ENCODE peak calls at places on chromosomes 2 and 18, in nine cellular contexts. One of them, this sample, is unnamed. For H3K27me3, the result is how much of the 10 kb centered on the place peaks cover.

GRCh38 chr2:88321614-88322248 is 130.8 kb downstream of the FOXI3 start:
- DNase-seq in PC-3: no peak
- DNase-seq in cardiac muscle cell: no peak
- DNase-seq in K562: no peak
- DNase-seq in tibial nerve: no peak
- DNase-seq in effector memory CD4-positive, alpha-beta T cell: no peak
- DNase-seq in astrocyte: no peak
- DNase-seq in MM.1S: no peak
- DNase-seq in PC-9: no peak
- DNase-seq in this sample: no peak

GRCh38 chr18:2441544-2441943 is 129.8 kb downstream of the METTL4 start:
- DNase-seq in cardiac muscle cell: no peak
- DNase-seq in astrocyte: peak
- DNase-seq in MM.1S: no peak
- DNase-seq in PC-3: peak
- DNase-seq in PC-9: no peak
- DNase-seq in tibial nerve: no peak
- DNase-seq in effector memory CD4-positive, alpha-beta T cell: no peak
- DNase-seq in K562: no peak
- DNase-seq in this sample: no peak

GRCh38 chr2:226995625-226996041 is 159.8 kb downstream of the RHBDD1 start:
- DNase-seq in PC-3: peak
- DNase-seq in astrocyte: peak
- DNase-seq in PC-9: no peak
- DNase-seq in K562: no peak
- DNase-seq in effector memory CD4-positive, alpha-beta T cell: no peak
- DNase-seq in MM.1S: no peak
- DNase-seq in cardiac muscle cell: peak
- DNase-seq in tibial nerve: no peak
- DNase-seq in this sample: no peak

GRCh38 chr18:77479047-77479446 is 229.4 kb downstream of the GALR1 start:
- DNase-seq in PC-3: no peak
- DNase-seq in PC-9: no peak
- DNase-seq in cardiac muscle cell: no peak
- DNase-seq in effector memory CD4-positive, alpha-beta T cell: no peak
- DNase-seq in astrocyte: no peak
- DNase-seq in tibial nerve: no peak
- DNase-seq in MM.1S: no peak
- DNase-seq in K562: no peak
- DNase-seq in this sample: no peak

GRCh38 chr2:213015387-213016165 is 135.8 kb downstream of the IKZF2 start:
- DNase-seq in K562: no peak
- DNase-seq in MM.1S: peak
- DNase-seq in tibial nerve: no peak
- DNase-seq in astrocyte: no peak
- DNase-seq in PC-9: no peak
- DNase-seq in PC-3: no peak
- DNase-seq in cardiac muscle cell: no peak
- DNase-seq in effector memory CD4-positive, alpha-beta T cell: no peak
- DNase-seq in this sample: no peak

GRCh38 chr2:234257859-234258561 is 207.5 kb downstream of the SPP2 start:
- DNase-seq in K562: no peak
- DNase-seq in MM.1S: no peak
- DNase-seq in effector memory CD4-positive, alpha-beta T cell: no peak
- DNase-seq in PC-3: peak
- DNase-seq in tibial nerve: no peak
- DNase-seq in PC-9: peak
- DNase-seq in astrocyte: peak
- DNase-seq in cardiac muscle cell: peak
- DNase-seq in this sample: no peak

GRCh38 chr2:12501469-12502147 is 215.1 kb upstream of the TRIB2 start:
- DNase-seq in astrocyte: no peak
- DNase-seq in K562: no peak
- DNase-seq in PC-9: no peak
- DNase-seq in MM.1S: peak
- DNase-seq in cardiac muscle cell: no peak
- DNase-seq in effector memory CD4-positive, alpha-beta T cell: no peak
- DNase-seq in PC-3: peak
- DNase-seq in tibial nerve: no peak
- DNase-seq in this sample: no peak

GRCh38 chr2:170216415-170216814 is 38.5 kb downstream of the MYO3B start:
- DNase-seq in effector memory CD4-positive, alpha-beta T cell: no peak
- DNase-seq in PC-9: no peak
- DNase-seq in astrocyte: no peak
- DNase-seq in tibial nerve: no peak
- DNase-seq in K562: no peak
- DNase-seq in MM.1S: no peak
- DNase-seq in PC-3: no peak
- DNase-seq in cardiac muscle cell: no peak
- DNase-seq in this sample: no peak

GRCh38 chr2:44753552-44754285 is 187.8 kb upstream of the SIX3 start:
- DNase-seq in cardiac muscle cell: peak
- DNase-seq in astrocyte: peak
- DNase-seq in tibial nerve: no peak
- DNase-seq in MM.1S: peak
- DNase-seq in K562: no peak
- DNase-seq in effector memory CD4-positive, alpha-beta T cell: no peak
- DNase-seq in PC-9: no peak
- DNase-seq in PC-3: no peak
- DNase-seq in this sample: no peak

GRCh38 chr2:201279079-201279478 is 18.7 kb downstream of the CASP8 start:
- DNase-seq in PC-3: no peak
- DNase-seq in MM.1S: peak
- DNase-seq in astrocyte: no peak
- DNase-seq in PC-9: no peak
- DNase-seq in tibial nerve: no peak
- DNase-seq in effector memory CD4-positive, alpha-beta T cell: no peak
- DNase-seq in K562: no peak
- DNase-seq in cardiac muscle cell: no peak
- DNase-seq in this sample: no peak

GRCh38 chr2:95027369-95027720 is 1.8 kb downstream of the MAL start:
- DNase-seq in PC-3: no peak
- DNase-seq in cardiac muscle cell: no peak
- DNase-seq in effector memory CD4-positive, alpha-beta T cell: no peak
- DNase-seq in MM.1S: no peak
- DNase-seq in astrocyte: no peak
- DNase-seq in PC-9: no peak
- DNase-seq in K562: no peak
- DNase-seq in tibial nerve: no peak
- DNase-seq in this sample: no peak
- H3K27me3 ChIP-seq in PC-3: under half
- H3K27me3 ChIP-seq in cardiac muscle cell: half or more
- H3K27me3 ChIP-seq in effector memory CD4-positive, alpha-beta T cell: under half
- H3K27me3 ChIP-seq in MM.1S: under half
- H3K27me3 ChIP-seq in astrocyte: half or more
- H3K27me3 ChIP-seq in PC-9: under half
- H3K27me3 ChIP-seq in K562: half or more
- H3K27me3 ChIP-seq in tibial nerve: under half
- H3K27me3 ChIP-seq in this sample: under half

GRCh38 chr2:10501980-10502802 is 54.1 kb upstream of the ODC1 start:
- DNase-seq in PC-9: no peak
- DNase-seq in tibial nerve: no peak
- DNase-seq in PC-3: no peak
- DNase-seq in astrocyte: no peak
- DNase-seq in cardiac muscle cell: no peak
- DNase-seq in K562: no peak
- DNase-seq in effector memory CD4-positive, alpha-beta T cell: no peak
- DNase-seq in MM.1S: no peak
- DNase-seq in this sample: no peak
- H3K27me3 ChIP-seq in PC-9: under half
- H3K27me3 ChIP-seq in tibial nerve: under half
- H3K27me3 ChIP-seq in PC-3: under half
- H3K27me3 ChIP-seq in astrocyte: under half
- H3K27me3 ChIP-seq in cardiac muscle cell: under half
- H3K27me3 ChIP-seq in K562: half or more
- H3K27me3 ChIP-seq in effector memory CD4-positive, alpha-beta T cell: under half
- H3K27me3 ChIP-seq in MM.1S: under half
- H3K27me3 ChIP-seq in this sample: under half

GRCh38 chr2:222318026-222318711 is 19.4 kb upstream of the PAX3 start:
- DNase-seq in tibial nerve: no peak
- DNase-seq in cardiac muscle cell: peak
- DNase-seq in effector memory CD4-positive, alpha-beta T cell: no peak
- DNase-seq in astrocyte: peak
- DNase-seq in K562: peak
- DNase-seq in MM.1S: peak
- DNase-seq in PC-3: peak
- DNase-seq in PC-9: peak
- DNase-seq in this sample: no peak
- H3K27me3 ChIP-seq in tibial nerve: under half
- H3K27me3 ChIP-seq in cardiac muscle cell: under half
- H3K27me3 ChIP-seq in effector memory CD4-positive, alpha-beta T cell: under half
- H3K27me3 ChIP-seq in astrocyte: half or more
- H3K27me3 ChIP-seq in K562: under half
- H3K27me3 ChIP-seq in MM.1S: under half
- H3K27me3 ChIP-seq in PC-3: half or more
- H3K27me3 ChIP-seq in PC-9: under half
- H3K27me3 ChIP-seq in this sample: under half

GRCh38 chr2:26579025-26579722 is 62.0 kb downstream of the CIB4 start:
- DNase-seq in K562: no peak
- DNase-seq in MM.1S: no peak
- DNase-seq in effector memory CD4-positive, alpha-beta T cell: no peak
- DNase-seq in PC-9: no peak
- DNase-seq in astrocyte: no peak
- DNase-seq in tibial nerve: no peak
- DNase-seq in cardiac muscle cell: no peak
- DNase-seq in PC-3: no peak
- DNase-seq in this sample: no peak

GRCh38 chr2:26580151-26580550 is 61.0 kb downstream of the CIB4 start:
- DNase-seq in tibial nerve: no peak
- DNase-seq in astrocyte: no peak
- DNase-seq in PC-3: no peak
- DNase-seq in MM.1S: no peak
- DNase-seq in effector memory CD4-positive, alpha-beta T cell: no peak
- DNase-seq in K562: no peak
- DNase-seq in PC-9: no peak
- DNase-seq in cardiac muscle cell: no peak
- DNase-seq in this sample: no peak

GRCh38 chr2:26577442-26578433 is 63.4 kb downstream of the CIB4 start:
- DNase-seq in MM.1S: peak
- DNase-seq in astrocyte: peak
- DNase-seq in cardiac muscle cell: peak
- DNase-seq in tibial nerve: peak
- DNase-seq in effector memory CD4-positive, alpha-beta T cell: no peak
- DNase-seq in PC-9: peak
- DNase-seq in PC-3: peak
- DNase-seq in K562: peak
- DNase-seq in this sample: no peak

GRCh38 chr2:26579723-26580040 is 61.5 kb downstream of the CIB4 start:
- DNase-seq in K562: no peak
- DNase-seq in PC-3: no peak
- DNase-seq in cardiac muscle cell: no peak
- DNase-seq in effector memory CD4-positive, alpha-beta T cell: no peak
- DNase-seq in astrocyte: no peak
- DNase-seq in tibial nerve: no peak
- DNase-seq in PC-9: no peak
- DNase-seq in MM.1S: no peak
- DNase-seq in this sample: no peak

GRCh38 chr2:26578581-26578980 is 62.6 kb downstream of the CIB4 start:
- DNase-seq in tibial nerve: no peak
- DNase-seq in PC-9: no peak
- DNase-seq in cardiac muscle cell: no peak
- DNase-seq in MM.1S: no peak
- DNase-seq in effector memory CD4-positive, alpha-beta T cell: no peak
- DNase-seq in astrocyte: no peak
- DNase-seq in K562: no peak
- DNase-seq in PC-3: no peak
- DNase-seq in this sample: no peak
- H3K27me3 ChIP-seq in tibial nerve: under half
- H3K27me3 ChIP-seq in PC-9: under half
- H3K27me3 ChIP-seq in cardiac muscle cell: under half
- H3K27me3 ChIP-seq in MM.1S: half or more
- H3K27me3 ChIP-seq in effector memory CD4-positive, alpha-beta T cell: under half
- H3K27me3 ChIP-seq in astrocyte: under half
- H3K27me3 ChIP-seq in K562: half or more
- H3K27me3 ChIP-seq in PC-3: half or more
- H3K27me3 ChIP-seq in this sample: under half

GRCh38 chr2:121068851-121069250 is 216.2 kb downstream of the TFCP2L1 start:
- DNase-seq in tibial nerve: no peak
- DNase-seq in astrocyte: no peak
- DNase-seq in PC-9: no peak
- DNase-seq in PC-3: no peak
- DNase-seq in cardiac muscle cell: no peak
- DNase-seq in K562: no peak
- DNase-seq in effector memory CD4-positive, alpha-beta T cell: no peak
- DNase-seq in MM.1S: no peak
- DNase-seq in this sample: no peak

GRCh38 chr2:121066526-121066925 is 218.5 kb downstream of the TFCP2L1 start:
- DNase-seq in MM.1S: no peak
- DNase-seq in effector memory CD4-positive, alpha-beta T cell: no peak
- DNase-seq in PC-9: no peak
- DNase-seq in PC-3: no peak
- DNase-seq in K562: no peak
- DNase-seq in cardiac muscle cell: no peak
- DNase-seq in astrocyte: no peak
- DNase-seq in tibial nerve: no peak
- DNase-seq in this sample: no peak

GRCh38 chr2:121071058-121071504 is 213.9 kb downstream of the TFCP2L1 start:
- DNase-seq in tibial nerve: peak
- DNase-seq in effector memory CD4-positive, alpha-beta T cell: no peak
- DNase-seq in PC-9: no peak
- DNase-seq in PC-3: peak
- DNase-seq in K562: peak
- DNase-seq in astrocyte: no peak
- DNase-seq in MM.1S: no peak
- DNase-seq in cardiac muscle cell: peak
- DNase-seq in this sample: no peak

GRCh38 chr2:121072784-121073183 is 212.2 kb downstream of the TFCP2L1 start:
- DNase-seq in effector memory CD4-positive, alpha-beta T cell: no peak
- DNase-seq in astrocyte: no peak
- DNase-seq in MM.1S: no peak
- DNase-seq in cardiac muscle cell: no peak
- DNase-seq in PC-3: no peak
- DNase-seq in tibial nerve: no peak
- DNase-seq in K562: no peak
- DNase-seq in PC-9: no peak
- DNase-seq in this sample: no peak

GRCh38 chr2:121069434-121069969 is 215.5 kb downstream of the TFCP2L1 start:
- DNase-seq in PC-3: no peak
- DNase-seq in K562: no peak
- DNase-seq in tibial nerve: no peak
- DNase-seq in MM.1S: no peak
- DNase-seq in cardiac muscle cell: no peak
- DNase-seq in effector memory CD4-positive, alpha-beta T cell: no peak
- DNase-seq in astrocyte: no peak
- DNase-seq in PC-9: no peak
- DNase-seq in this sample: no peak
- H3K27me3 ChIP-seq in PC-3: under half
- H3K27me3 ChIP-seq in K562: half or more
- H3K27me3 ChIP-seq in tibial nerve: under half
- H3K27me3 ChIP-seq in MM.1S: under half
- H3K27me3 ChIP-seq in cardiac muscle cell: under half
- H3K27me3 ChIP-seq in effector memory CD4-positive, alpha-beta T cell: under half
- H3K27me3 ChIP-seq in astrocyte: under half
- H3K27me3 ChIP-seq in PC-9: under half
- H3K27me3 ChIP-seq in this sample: under half

DNA sequence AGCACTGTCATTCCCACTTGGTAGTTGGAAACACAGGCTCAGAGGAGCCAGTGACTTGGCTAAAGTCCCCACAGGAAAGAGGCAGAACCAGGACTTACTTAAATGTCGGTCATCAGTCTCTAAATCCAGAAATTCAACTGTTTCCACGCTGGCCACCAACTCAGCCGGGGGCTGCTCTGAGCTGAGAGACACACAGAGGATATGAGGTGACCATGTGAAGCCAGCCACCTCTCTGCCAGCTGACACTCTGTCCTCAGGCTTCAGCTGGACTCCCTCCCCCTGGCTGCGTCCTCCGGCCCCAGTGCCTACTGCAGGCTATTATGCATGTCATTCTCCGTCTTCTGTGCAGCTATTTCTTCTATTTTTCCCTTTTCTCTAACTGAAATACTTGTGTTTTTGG is 168.9 kb downstream of the ANKRD30B start:
- DNase-seq in MM.1S: no peak
- DNase-seq in astrocyte: no peak
- DNase-seq in PC-9: no peak
- DNase-seq in PC-3: no peak
- DNase-seq in effector memory CD4-positive, alpha-beta T cell: no peak
- DNase-seq in cardiac muscle cell: no peak
- DNase-seq in tibial nerve: no peak
- DNase-seq in K562: no peak
- DNase-seq in this sample: no peak
- H3K27me3 ChIP-seq in MM.1S: under half
- H3K27me3 ChIP-seq in astrocyte: under half
- H3K27me3 ChIP-seq in PC-9: under half
- H3K27me3 ChIP-seq in PC-3: under half
- H3K27me3 ChIP-seq in effector memory CD4-positive, alpha-beta T cell: under half
- H3K27me3 ChIP-seq in cardiac muscle cell: under half
- H3K27me3 ChIP-seq in tibial nerve: under half
- H3K27me3 ChIP-seq in K562: under half
- H3K27me3 ChIP-seq in this sample: under half

This sample was measured in thoracic aorta.